ENCODE peak calls at places on chromosomes 5 and 9, in eight cellular contexts. V is choroid plexus epithelial cell, L is mammary epithelial cell, P is transverse colon, A is thoracic aorta, R is lung, H is right atrium auricular region, D is SK-N-SH. K is an unnamed sample.
A peak's percentile ranks its signal among the peaks of the same experiment; 100 is the strongest.

GRCh38 chr5:80141147-80141671 is 106.1 kb downstream of the THBS4 start:
- DNase-seq in A (peak; percentile 15), P (peak; percentile 70), D (peak; percentile 24), L (no peak), H (peak; percentile 92), V (peak; percentile 62), R (peak; percentile 63), K (no peak)

GRCh38 chr5:36261186-36261585 is 19.5 kb upstream of the NADK2 start:
- DNase-seq in A (no peak), L (no peak), D (no peak), R (no peak), P (no peak), H (no peak), V (no peak), K (no peak)

GRCh38 chr5:39757121-39757520 is 332.3 kb upstream of the DAB2 start:
- DNase-seq in A (no peak), P (no peak), L (no peak), H (no peak), R (no peak), V (peak; percentile 30), D (no peak), K (no peak)

GRCh38 chr9:130177898-130178805 is 5.9 kb downstream of the NCS1 start:
- DNase-seq in A (no peak), L (no peak), P (no peak), D (no peak), V (no peak), R (no peak), H (no peak), K (no peak)

GRCh38 chr9:73153793-73154227 is 2.1 kb downstream of the ANXA1 start:
- DNase-seq in P (no peak), R (no peak), H (no peak), A (no peak), V (peak; percentile 34), D (no peak), L (peak; percentile 79), K (peak; percentile 72)

GRCh38 chr5:160188151-160188967 is 40.9 kb upstream of the FABP6 start:
- DNase-seq in H (peak; percentile 79), P (peak; percentile 44), V (peak; percentile 73), D (no peak), R (peak; percentile 56), A (no peak), L (no peak), K (peak; percentile 38)

GRCh38 chr5:113170707-113171106 is 194.1 kb downstream of the DCP2 start:
- DNase-seq in P (no peak), A (no peak), D (no peak), H (no peak), V (no peak), R (no peak), L (no peak), K (no peak)

GRCh38 chr9:129272348-129273025 is 94.4 kb upstream of the IER5L start:
- DNase-seq in P (no peak), H (no peak), D (peak; percentile 1), R (no peak), L (no peak), A (no peak), V (no peak), K (no peak)

GRCh38 chr5:39599721-39600431 is 175.1 kb upstream of the DAB2 start:
- DNase-seq in R (no peak), D (no peak), H (no peak), A (no peak), P (no peak), L (peak; percentile 42), V (peak; percentile 89), K (peak; percentile 55)

GRCh38 chr9:112719696-112720095 is 1.8 kb upstream of the INIP start:
- DNase-seq in L (no peak), A (no peak), D (no peak), H (no peak), V (peak; percentile 5), R (no peak), P (no peak), K (no peak)

GRCh38 chr9:97593960-97594359 is 39.2 kb downstream of the TSTD2 start:
- DNase-seq in D (no peak), V (no peak), H (no peak), A (no peak), P (no peak), L (no peak), R (no peak), K (no peak)

GRCh38 chr5:63263409-63263808 is 684.8 kb downstream of the LRRC70 start:
- DNase-seq in P (no peak), V (peak; percentile 34), D (no peak), L (no peak), R (no peak), A (no peak), H (no peak), K (no peak)

GRCh38 chr9:124914753-124915405 is 26.0 kb downstream of the GOLGA1 start:
- DNase-seq in L (no peak), H (no peak), V (no peak), R (no peak), D (no peak), A (no peak), P (no peak), K (no peak)

GRCh38 chr5:180208435-180209081 is 453 bp downstream of the RASGEF1C start:
- DNase-seq in V (no peak), P (no peak), A (no peak), H (no peak), D (peak; percentile 88), L (no peak), R (no peak), K (no peak)

GRCh38 chr5:150779397-150780179 is 1.0 kb downstream of the SMIM3 start:
- DNase-seq in L (peak; percentile 34), R (no peak), V (peak; percentile 62), D (no peak), H (no peak), A (no peak), P (peak; percentile 21), K (no peak)

GRCh38 chr5:12016149-12016740 is 112.0 kb upstream of the CTNND2 start:
- DNase-seq in D (no peak), H (no peak), P (no peak), L (no peak), R (no peak), V (peak; percentile 2), A (no peak), K (no peak)

GRCh38 chr5:107216587-107216986 is 454.1 kb downstream of the EFNA5 start:
- DNase-seq in H (no peak), L (no peak), P (no peak), A (no peak), D (no peak), V (no peak), R (no peak), K (no peak)

GRCh38 chr5:40834391-40834848 is 602 bp downstream of the RPL37 start:
- DNase-seq in V (peak; percentile 53), H (no peak), R (no peak), L (no peak), A (no peak), D (no peak), P (peak; percentile 29), K (peak; percentile 18)

GRCh38 chr9:91119679-91120078 is 242.0 kb downstream of the AUH start:
- DNase-seq in A (no peak), L (peak; percentile 36), V (peak; percentile 13), P (no peak), H (no peak), R (no peak), D (no peak), K (peak; percentile 50)

GRCh38 chr9:7433508-7434292 is 365.9 kb downstream of the DMAC1 start:
- DNase-seq in H (no peak), A (no peak), L (peak; percentile 85), P (no peak), R (no peak), V (no peak), D (no peak), K (peak; percentile 99)

GRCh38 chr9:37639109-37639748 is 11.5 kb upstream of the FRMPD1 start:
- DNase-seq in A (no peak), L (peak; percentile 12), P (no peak), R (no peak), V (peak; percentile 38), H (no peak), D (no peak), K (peak; percentile 58)

GRCh38 chr5:159458217-159458711 is 128.0 kb upstream of the IL12B start:
- DNase-seq in D (no peak), L (no peak), V (no peak), R (no peak), H (no peak), P (no peak), A (no peak), K (no peak)

GRCh38 chr9:129610473-129611301 is 10.2 kb downstream of the C9orf50 start:
- DNase-seq in V (peak; percentile 80), L (peak; percentile 37), R (peak; percentile 77), P (peak; percentile 82), D (peak; percentile 91), A (no peak), H (peak; percentile 88), K (peak; percentile 30)

GRCh38 chr9:127754099-127754760 is 19.1 kb upstream of the TOR2A start:
- DNase-seq in V (no peak), H (no peak), L (no peak), P (no peak), R (no peak), D (peak; percentile 95), A (no peak), K (no peak)
- H3K4me3 ChIP-seq in V (no peak overlapping the region), H (peak overlapping the region; percentile 39), L (no peak overlapping the region), P (no peak overlapping the region), R (no peak overlapping the region), D (peak overlapping the region; percentile 43), A (no peak overlapping the region), K (no peak overlapping the region)

DNA sequence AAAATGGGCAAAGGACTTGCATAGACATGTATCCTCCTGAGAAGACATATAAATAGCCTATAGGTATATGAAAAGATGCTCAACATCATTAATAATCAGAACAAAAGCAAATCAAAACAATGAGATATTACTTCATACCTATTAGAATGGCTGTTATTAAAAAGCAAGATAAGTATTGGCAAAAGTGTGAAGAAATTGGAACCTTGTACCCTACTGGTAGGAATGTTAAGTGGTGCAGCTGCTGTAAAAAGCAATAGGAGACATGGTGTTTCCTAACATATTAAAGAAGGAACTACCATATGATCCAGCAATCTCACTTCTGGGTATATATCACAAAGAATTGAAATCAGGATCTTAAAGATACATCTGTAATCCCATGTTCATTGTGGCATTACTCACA is 69.8 kb upstream of the PRR16 start:
- DNase-seq in P (no peak), H (no peak), V (peak; percentile 22), L (no peak), A (no peak), D (no peak), R (no peak), K (peak; percentile 27)
- TF ChIP-seq CTCF in P (no peak), H (no peak), V (no peak), L (peak; percentile 14), A (no peak), D (peak; percentile 40), R (no peak), K (peak; percentile 8)

DNA sequence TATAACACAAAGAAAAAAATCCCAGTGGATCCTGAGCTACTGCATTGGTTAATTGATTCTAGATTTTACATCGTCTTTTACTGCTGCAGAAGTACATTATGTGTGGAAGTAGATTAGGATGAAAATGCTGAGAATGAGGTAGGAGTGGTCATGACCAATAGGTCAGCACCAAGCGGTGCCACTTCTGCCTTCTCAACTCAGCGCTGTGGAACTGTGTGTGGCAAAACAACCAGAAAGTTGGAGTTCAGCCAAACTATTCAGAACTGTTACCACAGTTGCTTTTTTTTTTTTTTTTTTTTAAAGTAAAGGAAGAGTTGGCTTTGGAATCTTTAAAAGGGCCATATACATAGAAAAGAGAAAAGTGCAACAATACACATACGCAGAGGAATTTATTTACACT is 24.2 kb downstream of the POU5F2 start:
- DNase-seq in D (no peak), A (no peak), R (no peak), P (no peak), H (no peak), V (peak; percentile 81), L (peak; percentile 28), K (peak; percentile 10)
- H3K4me3 ChIP-seq in D (no peak overlapping the region), A (no peak overlapping the region), R (no peak overlapping the region), P (no peak overlapping the region), H (no peak overlapping the region), V (no peak overlapping the region), L (no peak overlapping the region), K (no peak overlapping the region)

GRCh38 chr5:170429014-170429413 is 39.8 kb upstream of the KCNMB1 start:
- DNase-seq in R (no peak), V (peak; percentile 44), A (no peak), P (no peak), L (no peak), D (peak; percentile 28), H (no peak), K (peak; percentile 15)
- TF ChIP-seq CTCF in R (no peak), V (peak; percentile 57), A (no peak), P (no peak), L (peak; percentile 17), D (peak; percentile 35), H (no peak), K (peak; percentile 15)

K was measured in bronchial epithelial cell.